ENCODE peak calls at places on chromosomes 5 and 9, in ten cellular contexts. Q is foreskin fibroblast, Y is left lung, D is fibroblast of lung, I is PC-9, P is choroid plexus epithelial cell, H is sigmoid colon, W is dorsolateral prefrontal cortex, F is PC-3, A is A549. G is an unnamed sample.

GRCh38 chr9:113519401-113520108 is 56.0 kb downstream of the RGS3 start:
- DNase-seq in Y (no peak), H (no peak), Q (no peak), I (no peak), D (peak; percentile 70), P (no peak), W (no peak), F (peak; percentile 35), A (peak; percentile 73), G (peak; percentile 59)

GRCh38 chr5:149206524-149207141 is 65.0 kb upstream of the AFAP1L1 start:
- DNase-seq in I (no peak), D (peak; percentile 24), P (peak; percentile 58), Y (no peak), W (no peak), F (no peak), H (no peak), A (no peak), Q (no peak), G (peak; percentile 83)

GRCh38 chr5:13632676-13633075 is 311.8 kb downstream of the DNAH5 start:
- DNase-seq in F (peak; percentile 77), A (no peak), D (peak; percentile 26), P (no peak), Q (no peak), Y (no peak), H (no peak), W (no peak), I (no peak), G (no peak)

GRCh38 chr9:133126697-133127339 is 5.8 kb upstream of the RALGDS start:
- DNase-seq in I (no peak), W (no peak), F (no peak), Y (no peak), Q (no peak), A (no peak), P (no peak), H (no peak), D (peak; percentile 30), G (no peak)

GRCh38 chr5:39933061-39933460 is 508.3 kb upstream of the DAB2 start:
- DNase-seq in Y (no peak), I (no peak), F (no peak), A (no peak), W (no peak), D (no peak), P (peak; percentile 7), Q (no peak), H (no peak), G (no peak)

GRCh38 chr5:94422819-94423218 is 195.6 kb downstream of the KIAA0825 start:
- DNase-seq in W (no peak), Q (peak; percentile 36), I (peak; percentile 16), P (peak; percentile 54), F (peak; percentile 64), A (no peak), D (peak; percentile 85), Y (no peak), H (no peak), G (peak; percentile 5)

GRCh38 chr5:5572983-5573797 is 150.7 kb downstream of the ICE1 start:
- DNase-seq in F (no peak), P (no peak), A (no peak), Q (no peak), W (peak; percentile 27), Y (no peak), I (no peak), H (peak; percentile 72), D (no peak), G (no peak)

GRCh38 chr5:157820593-157821252 is 38.2 kb downstream of the CLINT1 start:
- DNase-seq in F (peak; percentile 78), Y (no peak), P (peak; percentile 82), H (no peak), W (no peak), D (peak; percentile 54), Q (no peak), I (no peak), A (peak; percentile 20), G (peak; percentile 61)

DNA sequence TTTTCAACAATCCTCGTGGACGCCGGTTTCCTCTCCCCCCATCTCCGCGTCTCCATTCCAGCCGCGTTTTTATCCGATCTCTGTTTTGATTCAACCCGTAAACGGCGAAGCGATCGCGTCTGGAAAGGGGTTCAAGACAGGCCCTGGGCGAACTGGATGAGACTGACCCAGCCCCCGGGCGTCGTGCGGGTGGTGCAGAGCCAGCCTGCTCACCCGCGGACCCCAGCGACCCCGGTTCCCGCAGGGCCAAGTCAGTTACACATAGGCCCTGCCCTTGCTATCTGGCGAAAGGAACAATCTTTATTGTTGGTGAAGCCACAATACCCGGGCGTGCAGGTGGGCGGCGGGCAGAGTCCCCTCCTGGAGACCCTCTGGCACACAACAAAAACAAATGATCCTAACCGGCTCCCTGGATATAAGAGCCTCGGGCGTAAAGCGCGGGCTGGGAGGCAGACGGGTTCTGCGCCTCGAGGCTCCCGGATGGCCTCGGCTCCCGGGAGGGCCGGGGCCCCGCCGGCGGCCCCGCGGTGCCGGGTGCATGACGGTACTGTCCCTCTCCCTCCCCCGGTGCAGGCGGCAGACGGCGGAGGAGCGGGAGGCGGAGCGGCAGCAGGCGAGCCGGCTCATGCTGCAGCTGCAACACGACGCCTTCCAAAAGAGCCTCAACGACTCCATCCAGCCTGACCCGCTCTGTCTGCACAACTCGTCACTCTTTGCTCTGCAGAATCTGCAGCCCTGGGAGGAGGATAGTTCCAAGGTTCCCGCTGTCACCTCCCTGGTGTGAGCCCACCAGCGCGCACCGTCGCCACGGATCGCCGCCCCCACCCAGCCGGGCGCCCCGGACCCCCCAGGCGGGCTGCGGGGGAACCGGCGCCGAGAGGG is 2.0 kb downstream of the TLX3 start:
- DNase-seq in A (no peak), Y (no peak), P (peak; percentile 47), F (peak; percentile 50), D (no peak), I (peak; percentile 25), H (no peak), W (no peak), Q (peak; percentile 37), G (no peak)
- H3K4me3 ChIP-seq in A (no peak overlapping the region), Y (no peak overlapping the region), P (no peak overlapping the region), F (peak overlapping the region; percentile 23), D (no peak overlapping the region), I (no peak overlapping the region), H (peak overlapping the region; percentile 2), W (no peak overlapping the region), Q (no peak overlapping the region), G (no peak overlapping the region)

DNA sequence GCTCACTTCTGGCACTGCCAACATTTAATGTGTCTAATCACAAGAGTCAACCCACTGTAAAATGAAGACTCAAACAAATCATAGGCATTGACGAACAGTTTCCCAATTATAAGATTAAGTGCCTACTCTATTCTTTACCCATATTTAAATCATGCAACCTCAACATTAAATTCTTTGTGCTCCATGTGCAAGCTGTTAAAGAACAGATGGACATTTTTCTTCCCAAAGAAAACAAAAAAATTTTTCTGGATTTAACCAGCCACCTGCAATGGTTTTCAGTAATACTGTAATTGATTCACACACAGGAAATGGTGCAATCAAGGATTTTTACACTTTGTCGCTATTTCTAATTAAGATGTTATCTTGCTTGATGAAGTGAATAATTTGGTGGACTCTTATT is 3.6 kb downstream of the HNRNPK start:
- DNase-seq in P (no peak), I (no peak), W (no peak), Y (no peak), Q (no peak), A (no peak), D (no peak), F (no peak), H (no peak), G (no peak)
- H3K4me3 ChIP-seq in P (no peak overlapping the region), I (no peak overlapping the region), W (no peak overlapping the region), Y (peak overlapping the region; percentile 92), Q (peak overlapping the region; percentile 97), A (no peak overlapping the region), D (peak overlapping the region; percentile 99), F (no peak overlapping the region), H (no peak overlapping the region), G (no peak overlapping the region)

GRCh38 chr9:20043461-20043860 is 254.6 kb upstream of the SLC24A2 start:
- DNase-seq in P (peak; percentile 16), A (no peak), W (no peak), Y (no peak), D (no peak), H (no peak), I (no peak), F (no peak), Q (peak; percentile 20), G (no peak)
- H3K4me3 ChIP-seq in P (no peak overlapping the region), A (no peak overlapping the region), W (no peak overlapping the region), Y (no peak overlapping the region), D (no peak overlapping the region), H (no peak overlapping the region), I (no peak overlapping the region), F (no peak overlapping the region), Q (no peak overlapping the region), G (no peak overlapping the region)

GRCh38 chr5:151005975-151006576 is 14.3 kb upstream of the GPX3 start:
- DNase-seq in D (peak; percentile 12), P (peak; percentile 50), I (no peak), A (no peak), W (no peak), Y (peak; percentile 82), F (no peak), Q (peak; percentile 56), H (peak; percentile 98), G (peak; percentile 96)
- H3K4me3 ChIP-seq in D (peak overlapping the region; percentile 4), P (no peak overlapping the region), I (no peak overlapping the region), A (no peak overlapping the region), W (no peak overlapping the region), Y (no peak overlapping the region), F (no peak overlapping the region), Q (no peak overlapping the region), H (no peak overlapping the region), G (no peak overlapping the region)

DNA sequence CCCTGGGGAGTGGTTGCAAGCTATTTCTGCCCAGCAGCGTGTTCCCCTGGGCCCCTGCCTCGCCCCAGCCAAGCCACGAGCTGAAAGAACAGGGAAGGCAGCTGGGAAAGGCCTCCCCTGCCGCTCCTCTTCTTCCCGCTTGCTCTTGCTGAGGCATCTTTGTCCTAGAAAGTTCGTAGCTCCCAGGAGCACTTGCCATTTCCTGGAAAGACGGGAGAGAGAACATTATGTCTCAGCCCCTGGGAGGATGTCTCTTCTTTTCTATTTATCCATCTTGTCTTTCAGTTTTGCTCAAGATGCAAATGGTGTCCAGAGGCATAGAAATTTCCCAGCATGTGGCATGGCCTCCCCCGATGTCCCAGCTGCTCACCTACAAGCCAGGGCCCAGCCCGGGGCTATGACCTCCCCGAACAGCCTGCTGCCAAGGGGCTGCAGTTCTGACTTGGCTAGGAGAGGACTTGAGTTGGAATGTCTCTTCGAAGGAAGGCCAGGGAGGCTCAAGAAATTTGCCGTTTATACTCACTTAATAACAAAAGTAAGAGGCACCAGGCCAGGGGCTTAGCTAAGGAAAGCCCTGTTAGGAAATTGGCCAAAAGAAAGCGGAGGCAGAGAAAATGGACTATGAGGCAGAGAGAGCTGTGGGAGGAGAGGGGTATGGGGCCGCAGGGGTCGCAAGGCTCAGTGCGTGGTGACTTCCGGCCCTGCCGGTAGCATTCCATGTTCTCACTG is 87.3 kb downstream of the LIFR start:
- DNase-seq in D (no peak), Q (no peak), A (no peak), W (no peak), H (peak; percentile 88), I (no peak), Y (no peak), F (no peak), P (peak; percentile 84), G (no peak)
- H3K4me3 ChIP-seq in D (no peak overlapping the region), Q (no peak overlapping the region), A (no peak overlapping the region), W (no peak overlapping the region), H (no peak overlapping the region), I (no peak overlapping the region), Y (no peak overlapping the region), F (no peak overlapping the region), P (no peak overlapping the region), G (no peak overlapping the region)